ENCODE peak calls at places on chromosomes 5 and 9, in five cellular contexts. A is HFF-Myc, Y is OCI-LY7, D is AG09319, W is neural crest cell. M is an unnamed sample.
A peak's percentile ranks its signal among the peaks of the same experiment; 100 is the strongest.

GRCh38 chr5:173853370-173854131 is 34.6 kb upstream of the CPEB4 start:
- DNase-seq in D (no peak), W (no peak), Y (no peak), A (no peak), M (peak; percentile 12)

GRCh38 chr5:179926657-179927056 is 19.0 kb upstream of the TBC1D9B start:
- DNase-seq in W (no peak), A (no peak), D (no peak), Y (no peak), M (no peak)

GRCh38 chr9:133142657-133143592 is 20.8 kb downstream of the GBGT1 start:
- DNase-seq in A (no peak), D (no peak), W (no peak), Y (no peak), M (peak; percentile 79)

GRCh38 chr5:71939452-71939932 is 167.8 kb upstream of the MAP1B start:
- DNase-seq in D (no peak), A (no peak), W (no peak), Y (no peak), M (no peak)

GRCh38 chr9:1458503-1458902 is 408.3 kb downstream of the DMRT2 start:
- DNase-seq in Y (no peak), D (no peak), W (no peak), A (peak; percentile 72), M (no peak)

GRCh38 chr5:144427871-144428270 is 257.2 kb downstream of the KCTD16 start:
- DNase-seq in Y (no peak), D (no peak), A (no peak), W (no peak), M (no peak)

GRCh38 chr5:174755103-174755502 is 30.7 kb downstream of the MSX2 start:
- DNase-seq in Y (no peak), D (no peak), W (no peak), A (no peak), M (no peak)

GRCh38 chr5:22835630-22836029 is 17.5 kb downstream of the CDH12 start:
- DNase-seq in Y (no peak), A (no peak), W (no peak), D (no peak), M (no peak)

GRCh38 chr9:4667681-4668080 is 1.4 kb upstream of the SPATA6L start:
- DNase-seq in Y (peak; percentile 32), W (no peak), A (no peak), D (no peak), M (no peak)

GRCh38 chr5:98905857-98906688 is 22.7 kb downstream of the CHD1 start:
- DNase-seq in Y (peak; percentile 49), D (peak; percentile 14), A (no peak), W (no peak), M (no peak)

GRCh38 chr5:2651116-2651515 is 100.4 kb downstream of the IRX2 start:
- DNase-seq in A (no peak), D (no peak), Y (no peak), W (no peak), M (no peak)

GRCh38 chr5:154783774-154784460 is 28.7 kb downstream of the LARP1 start:
- DNase-seq in Y (no peak), D (no peak), A (no peak), W (no peak), M (peak; percentile 17)

GRCh38 chr5:169549453-169549852 is 34.1 kb upstream of the SPDL1 start:
- DNase-seq in Y (no peak), A (no peak), D (no peak), W (no peak), M (no peak)

GRCh38 chr9:129143031-129143441 is 31.8 kb downstream of the PTPA start:
- DNase-seq in Y (peak; percentile 82), D (no peak), W (peak; percentile 83), A (peak; percentile 85), M (peak; percentile 86)

GRCh38 chr5:5372511-5372910 is 50.0 kb upstream of the ICE1 start:
- DNase-seq in D (no peak), A (no peak), W (no peak), Y (no peak), M (no peak)

GRCh38 chr5:26761040-26761439 is 277.3 kb downstream of the CDH9 start:
- DNase-seq in D (no peak), Y (no peak), A (no peak), W (no peak), M (no peak)

GRCh38 chr5:56745864-56746263 is 69.5 kb upstream of the MAP3K1 start:
- DNase-seq in Y (peak; percentile 53), W (no peak), A (no peak), D (no peak), M (no peak)

GRCh38 chr5:60229786-60230185 is 336.3 kb upstream of the PDE4D start:
- DNase-seq in A (no peak), Y (no peak), D (no peak), W (no peak), M (no peak)

GRCh38 chr5:126139086-126139485 is 284.1 kb upstream of the GRAMD2B start:
- DNase-seq in D (no peak), A (no peak), W (no peak), Y (no peak), M (no peak)

GRCh38 chr5:81125959-81126358 is 107.2 kb upstream of the CKMT2 start:
- DNase-seq in A (no peak), W (no peak), D (peak; percentile 12), Y (no peak), M (no peak)

GRCh38 chr9:121984726-121985402 is 108.2 kb downstream of the TTLL11 start:
- DNase-seq in A (no peak), W (no peak), Y (no peak), D (peak; percentile 60), M (no peak)

GRCh38 chr9:95726756-95727155 is 148.7 kb upstream of the ERCC6L2 start:
- DNase-seq in A (peak; percentile 17), W (no peak), D (no peak), Y (peak; percentile 35), M (no peak)

GRCh38 chr5:20113031-20113685 is 125.2 kb upstream of the CDH18 start:
- DNase-seq in Y (no peak), A (no peak), W (no peak), D (no peak), M (no peak)

GRCh38 chr5:9818340-9818845 is 188.2 kb upstream of the TAS2R1 start:
- DNase-seq in Y (no peak), D (no peak), A (no peak), W (no peak), M (no peak)

GRCh38 chr5:108451269-108451668 is 69.4 kb upstream of the FBXL17 start:
- DNase-seq in Y (no peak), D (no peak), A (no peak), W (no peak), M (no peak)
- TF ChIP-seq CTCF in Y (peak; percentile 18), D (no peak), A (no peak), W (peak; percentile 48), M (no peak)

DNA sequence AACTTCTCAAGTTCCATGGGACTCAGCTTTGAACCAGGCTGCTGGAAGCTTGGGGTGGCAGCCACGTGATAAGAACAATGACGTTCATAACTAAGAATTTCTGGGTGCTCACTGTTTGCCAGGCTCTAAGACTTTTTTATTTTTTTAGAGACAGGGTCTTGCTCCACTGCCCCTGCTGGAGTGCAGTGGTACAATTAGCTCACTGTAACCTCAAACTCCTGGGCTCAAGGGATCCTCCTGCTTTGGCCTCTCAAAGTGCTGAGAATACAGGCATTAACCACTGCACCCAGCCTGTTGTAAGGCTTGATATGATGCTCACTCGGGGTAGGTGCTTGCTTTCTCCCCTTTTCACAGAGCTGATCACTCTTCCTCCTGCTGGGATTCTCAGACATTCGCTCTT is 38.7 kb downstream of the PTPN3 start:
- DNase-seq in Y (no peak), W (no peak), D (no peak), A (no peak), M (no peak)
- TF ChIP-seq CTCF in Y (no peak), W (no peak), D (no peak), A (no peak), M (no peak)

GRCh38 chr9:137242329-137243204 is 1.5 kb downstream of the TUBB4B start:
- DNase-seq in A (no peak), Y (no peak), D (no peak), W (no peak), M (no peak)

GRCh38 chr9:137241490-137242328 is 622 bp downstream of the TUBB4B start:
- DNase-seq in A (no peak), Y (peak; percentile 55), W (no peak), D (no peak), M (peak; percentile 74)

GRCh38 chr9:137245450-137246421 is 4.6 kb downstream of the TUBB4B start:
- DNase-seq in W (no peak), A (no peak), D (no peak), Y (no peak), M (no peak)

GRCh38 chr9:137244486-137245449 is 3.7 kb downstream of the TUBB4B start:
- DNase-seq in W (no peak), D (no peak), A (no peak), Y (no peak), M (no peak)

DNA sequence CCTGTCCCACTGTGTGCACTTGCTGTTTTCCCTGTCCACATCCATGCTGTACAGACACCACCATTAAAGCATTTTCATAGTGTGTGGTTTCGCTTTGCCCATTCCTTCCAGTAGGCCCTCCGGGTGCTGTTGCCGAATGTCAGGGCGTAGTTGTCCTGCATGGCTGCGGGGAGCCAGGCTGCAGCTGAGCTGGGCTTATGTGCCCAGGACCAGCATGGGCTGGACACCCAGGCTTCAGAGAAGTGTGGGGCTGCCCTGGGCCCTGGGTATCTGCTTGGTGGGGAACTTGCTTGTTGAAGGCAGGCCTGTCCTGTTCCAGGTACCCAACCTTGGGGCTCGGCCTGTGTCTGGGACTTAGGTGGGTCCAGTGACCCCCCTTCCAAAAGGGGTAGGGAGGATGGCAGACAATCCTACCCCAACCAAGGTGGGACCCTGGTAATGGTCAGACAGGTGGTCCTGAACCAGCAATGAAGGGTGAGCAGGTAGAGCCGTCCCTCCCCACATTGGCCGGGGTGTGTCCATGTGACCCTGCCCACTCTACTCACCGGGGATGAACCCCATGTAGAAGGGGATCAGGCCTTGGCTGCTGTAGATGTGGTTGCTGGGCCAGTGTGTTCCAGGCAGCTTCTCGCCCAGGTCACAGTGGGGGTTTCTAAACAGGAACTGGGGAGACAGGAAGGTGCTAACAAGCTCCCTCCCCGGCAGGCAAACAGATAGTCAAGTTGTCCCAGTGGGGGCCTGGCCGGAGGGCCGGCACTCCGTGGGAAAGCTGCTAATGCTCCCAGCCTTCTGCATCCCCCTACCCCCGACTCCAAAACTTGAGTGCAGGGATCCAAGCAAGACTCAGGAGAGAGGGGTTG is 2.8 kb downstream of the TUBB4B start:
- DNase-seq in Y (no peak), W (no peak), D (no peak), A (no peak), M (no peak)
- TF ChIP-seq CTCF in Y (no peak), W (no peak), D (no peak), A (no peak), M (no peak)

GRCh38 chr5:132177691-132178149 is 49.9 kb downstream of the P4HA2 start:
- DNase-seq in Y (no peak), A (no peak), D (no peak), W (no peak), M (no peak)

GRCh38 chr5:132179410-132179809 is 48.2 kb downstream of the P4HA2 start:
- DNase-seq in D (no peak), A (no peak), Y (no peak), W (no peak), M (no peak)

GRCh38 chr5:132176543-132176945 is 51.1 kb downstream of the P4HA2 start:
- DNase-seq in W (no peak), A (no peak), D (no peak), Y (peak; percentile 40), M (peak; percentile 51)

GRCh38 chr5:132180134-132180745 is 47.4 kb downstream of the P4HA2 start:
- DNase-seq in W (no peak), D (peak; percentile 42), Y (peak; percentile 75), A (peak; percentile 57), M (peak; percentile 26)

DNA sequence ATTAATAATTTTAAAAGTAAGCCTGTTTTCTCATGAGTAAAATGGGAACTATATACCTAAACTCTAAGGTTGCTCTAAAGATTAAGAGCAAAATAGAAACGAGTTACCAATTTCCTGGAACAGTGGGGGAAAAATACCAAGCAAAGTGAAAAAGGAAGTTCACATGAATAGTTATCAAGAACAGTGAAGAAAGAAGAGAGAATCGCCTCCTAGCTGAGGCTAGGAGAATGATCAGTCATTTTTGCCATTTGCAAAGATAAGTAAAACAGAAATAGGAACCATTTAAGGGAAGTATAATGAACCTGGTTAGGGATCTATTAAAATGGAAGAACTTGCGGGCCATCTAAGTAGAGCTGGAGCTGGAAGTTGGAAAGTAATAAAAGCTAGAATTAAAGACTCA is 50.7 kb downstream of the P4HA2 start:
- DNase-seq in D (no peak), W (no peak), Y (peak; percentile 63), A (no peak), M (no peak)
- TF ChIP-seq CTCF in D (peak; percentile 25), W (no peak), Y (peak; percentile 74), A (no peak), M (peak; percentile 40)

M was measured in activated CD8-positive, alpha-beta T cell treated with anti-CD3 and anti-CD28 coated beads for 36 hours.